ENCODE peak calls at places on chromosomes 16 and 17, in ten cellular contexts. Y is HEK293T; J is naive thymus-derived CD4-positive, alpha-beta T cell; O is GM20000; N is GM03348; F is AG20443; A is left ventricle myocardium inferior; L is SJSA1; Z is HFFc6; X is Calu3. G is an unnamed sample.

GRCh38 chr16:67845291-67846062 is 1.3 kb upstream of the NUTF2 start:
- DNase-seq in N (no peak), X (no peak), J (no peak), A (no peak), L (no peak), Z (no peak), Y (no peak), O (peak), F (no peak), G (no peak)

GRCh38 chr16:19119564-19119963 is 5.8 kb downstream of the ITPRIPL2 start:
- DNase-seq in J (no peak), N (peak), Z (peak), A (no peak), Y (no peak), F (peak), X (no peak), L (peak), O (no peak), G (peak)

GRCh38 chr16:27240948-27241531 is 27.5 kb downstream of the NSMCE1 start:
- DNase-seq in Z (peak), J (peak), N (peak), L (no peak), X (no peak), A (no peak), O (no peak), Y (no peak), F (peak), G (no peak)

GRCh38 chr17:80455328-80455710 is 21.1 kb downstream of the NPTX1 start:
- DNase-seq in O (peak), Y (peak), F (peak), N (peak), L (no peak), J (no peak), Z (peak), A (no peak), X (peak), G (no peak)

GRCh38 chr16:74695450-74696422 is 4.9 kb downstream of the MLKL start:
- DNase-seq in F (peak), N (peak), X (peak), J (peak), Y (peak), Z (peak), A (peak), O (peak), L (peak), G (peak)

GRCh38 chr17:65060855-65061254 is 4.3 kb upstream of the GNA13 start:
- DNase-seq in N (no peak), F (no peak), O (no peak), Z (no peak), A (no peak), X (no peak), J (no peak), L (no peak), Y (no peak), G (no peak)

GRCh38 chr17:76050226-76051070 is 21.9 kb downstream of the SRP68 start:
- DNase-seq in N (no peak), X (no peak), A (no peak), J (no peak), Z (no peak), Y (no peak), O (no peak), L (no peak), F (no peak), G (no peak)

GRCh38 chr17:1908699-1909309 is 79.0 kb downstream of the RPA1 start:
- DNase-seq in O (peak), F (peak), Y (peak), N (peak), Z (peak), A (peak), X (peak), L (peak), J (peak), G (peak)

GRCh38 chr16:70529051-70529777 is 5.6 kb downstream of the SF3B3 start:
- DNase-seq in N (peak), A (no peak), L (peak), O (no peak), X (peak), Z (peak), J (no peak), Y (no peak), F (peak), G (peak)

GRCh38 chr17:67520282-67520906 is 143.3 kb downstream of the PITPNC1 start:
- DNase-seq in N (peak), O (no peak), Z (no peak), F (peak), X (no peak), L (no peak), Y (no peak), J (no peak), A (no peak), G (no peak)

GRCh38 chr17:67200727-67201301 is 44.2 kb downstream of the HELZ start:
- DNase-seq in L (no peak), X (no peak), A (no peak), O (no peak), N (peak), Z (no peak), Y (peak), J (no peak), F (peak), G (peak)

GRCh38 chr16:2361129-2361528 is 20.6 kb upstream of the ABCA3 start:
- DNase-seq in X (no peak), O (no peak), F (no peak), L (no peak), Y (no peak), Z (no peak), J (no peak), N (no peak), A (no peak), G (no peak)

GRCh38 chr17:80396680-80397387 is 18.1 kb upstream of the ENDOV start:
- DNase-seq in F (no peak), A (no peak), Z (no peak), O (no peak), Y (no peak), X (no peak), L (no peak), J (no peak), N (no peak), G (no peak)

GRCh38 chr17:82713015-82713723 is 3.3 kb upstream of the FN3KRP start:
- DNase-seq in O (no peak), J (no peak), Z (no peak), X (no peak), Y (no peak), A (no peak), N (no peak), F (no peak), L (no peak), G (no peak)

GRCh38 chr17:40909755-40910154 is 24.7 kb upstream of the KRT20 start:
- DNase-seq in L (no peak), F (peak), X (no peak), A (no peak), N (peak), Y (no peak), Z (peak), O (no peak), J (no peak), G (no peak)

GRCh38 chr17:50200447-50201225 is 795 bp downstream of the COL1A1 start:
- DNase-seq in X (peak), N (peak), F (peak), L (peak), Z (peak), J (peak), Y (peak), O (peak), A (peak), G (peak)

GRCh38 chr17:29592850-29593545 is at the start of gene ANKRD13B:
- DNase-seq in X (peak), F (peak), J (peak), N (peak), Z (no peak), O (peak), L (no peak), A (peak), Y (no peak), G (peak)

GRCh38 chr17:78747479-78747878 is 34.6 kb downstream of the CYTH1 start:
- DNase-seq in Y (no peak), X (no peak), O (no peak), Z (no peak), A (no peak), N (no peak), L (no peak), J (no peak), F (no peak), G (no peak)

GRCh38 chr17:34654276-34654675 is 74.9 kb downstream of the TMEM132E start:
- DNase-seq in N (no peak), A (no peak), L (no peak), O (no peak), F (no peak), Y (no peak), Z (no peak), X (no peak), J (no peak), G (no peak)

GRCh38 chr17:28225872-28226271 is 93.1 kb upstream of the TMEM97 start:
- DNase-seq in X (no peak), Z (no peak), N (no peak), Y (no peak), L (no peak), A (no peak), O (no peak), F (no peak), J (no peak), G (no peak)

GRCh38 chr17:49187301-49187700 is 23.1 kb downstream of the GNGT2 start:
- DNase-seq in X (no peak), Z (no peak), A (no peak), Y (no peak), F (no peak), O (no peak), L (peak), J (no peak), N (no peak), G (no peak)

GRCh38 chr16:59573528-59574271 is 839.6 kb upstream of the GOT2 start:
- DNase-seq in L (peak), Y (no peak), J (no peak), X (no peak), A (no peak), N (peak), F (peak), O (no peak), Z (peak), G (no peak)

GRCh38 chr16:53924311-53924860 is 220.4 kb downstream of the FTO start:
- DNase-seq in X (no peak), N (no peak), F (no peak), L (no peak), Z (no peak), O (no peak), J (no peak), A (no peak), Y (no peak), G (peak)

GRCh38 chr17:50130778-50131317 is 888 bp upstream of the SAMD14 start:
- DNase-seq in N (no peak), F (no peak), Z (no peak), A (no peak), X (no peak), Y (no peak), O (peak), J (no peak), L (no peak), G (no peak)

GRCh38 chr16:27430512-27430911 is 28.5 kb downstream of the IL21R start:
- DNase-seq in A (no peak), Z (no peak), N (no peak), Y (no peak), F (no peak), O (no peak), X (no peak), L (no peak), J (peak), G (no peak)

GRCh38 chr17:46875849-46876352 is 24.5 kb downstream of the WNT9B start:
- DNase-seq in Y (no peak), O (no peak), X (no peak), J (no peak), A (no peak), L (no peak), N (no peak), Z (no peak), F (no peak), G (no peak)

G was measured in K562.